ENCODE peak calls at places on chromosomes 4 and X, in ten cellular contexts. E is epithelial cell of prostate; F is effector memory CD8-positive, alpha-beta T cell; L is mesenchymal stem cell; H is NCI-H460; Z is AG10803; Q is Caki2; O is iPS-NIHi11; N is activated CD4-positive, alpha-beta memory T cell treated with anti-CD3 and anti-CD28 coated beads for 36 hours; M is stimulated activated CD4-positive, alpha-beta T cell treated with anti-CD3 and anti-CD28 coated beads, Interleukin-1b, Interleukin-23, amount 100 ng/mL, for 48 hours. J is an unnamed sample.

GRCh38 chr4:151117371-151117962 is 18.0 kb downstream of the RPS3A start:
- DNase-seq in Z (peak), L (peak), E (no peak), M (peak), F (peak), O (peak), Q (peak), H (peak), N (peak), J (peak)

GRCh38 chr4:31682796-31683195 is 962.6 kb downstream of the PCDH7 start:
- DNase-seq in N (no peak), H (no peak), L (peak), Z (no peak), F (no peak), M (no peak), O (no peak), Q (no peak), E (no peak), J (no peak)

GRCh38 chrX:12657881-12658280 is 133.3 kb upstream of the PRPS2 start:
- DNase-seq in Z (no peak), Q (no peak), F (no peak), L (no peak), H (no peak), N (peak), O (no peak), M (no peak), E (no peak), J (no peak)

GRCh38 chr4:24910504-24910903 is 2.3 kb downstream of the CCDC149 start:
- DNase-seq in L (no peak), Z (peak), Q (no peak), F (no peak), M (no peak), O (no peak), N (no peak), E (no peak), H (no peak), J (no peak)

GRCh38 chrX:10722804-10723364 is 102.5 kb upstream of the MID1 start:
- DNase-seq in E (no peak), H (peak), L (peak), N (peak), O (peak), F (peak), Z (peak), M (peak), Q (peak), J (peak)

GRCh38 chr4:71187399-71188196 is 151.2 kb upstream of the SLC4A4 start:
- DNase-seq in E (no peak), F (peak), Q (peak), H (no peak), O (no peak), M (peak), L (peak), Z (peak), N (peak), J (no peak)

GRCh38 chrX:56798866-56799864 is 70.1 kb downstream of the NBDY start:
- DNase-seq in E (no peak), Z (no peak), H (no peak), M (no peak), F (no peak), O (no peak), N (no peak), Q (no peak), L (no peak), J (peak)

GRCh38 chrX:119755981-119756533 is 2.3 kb upstream of the SOWAHD start:
- DNase-seq in F (peak), E (no peak), N (peak), Z (no peak), Q (no peak), H (no peak), O (no peak), L (peak), M (peak), J (peak)

GRCh38 chrX:31279359-31279758 is 207.5 kb upstream of the FTHL17 start:
- DNase-seq in H (no peak), Z (no peak), N (no peak), E (peak), F (no peak), O (peak), L (peak), Q (peak), M (no peak), J (peak)

GRCh38 chrX:55907968-55908607 is 190.5 kb downstream of the RRAGB start:
- DNase-seq in O (peak), Q (peak), L (peak), F (peak), H (no peak), E (no peak), N (peak), Z (peak), M (peak), J (peak)

GRCh38 chrX:67583171-67583570 is 39.4 kb downstream of the AR start:
- DNase-seq in Z (no peak), O (no peak), L (no peak), M (no peak), F (no peak), E (no peak), N (no peak), Q (no peak), H (no peak), J (no peak)

GRCh38 chr4:87838207-87838606 is 5.4 kb downstream of the MEPE start:
- DNase-seq in H (no peak), O (peak), L (no peak), E (no peak), Q (no peak), N (no peak), Z (no peak), F (no peak), M (no peak), J (no peak)

GRCh38 chr4:56286763-56287162 is 100.5 kb downstream of the AASDH start:
- DNase-seq in Q (no peak), L (no peak), M (no peak), F (no peak), O (no peak), H (no peak), E (no peak), N (no peak), Z (no peak), J (no peak)

GRCh38 chr4:57426779-57427395 is 316.7 kb upstream of the IGFBP7 start:
- DNase-seq in L (peak), F (no peak), M (peak), Q (peak), O (peak), E (no peak), N (peak), Z (peak), H (peak), J (peak)

GRCh38 chr4:38889143-38889542 is 21.5 kb downstream of the FAM114A1 start:
- DNase-seq in Z (peak), L (peak), O (no peak), Q (peak), M (no peak), H (no peak), F (no peak), E (peak), N (no peak), J (peak)

GRCh38 chrX:100674705-100675104 is 30.7 kb downstream of the SRPX2 start:
- DNase-seq in N (no peak), E (no peak), Z (no peak), L (no peak), F (no peak), H (no peak), M (no peak), Q (no peak), O (no peak), J (no peak)

GRCh38 chr4:38663021-38663800 is 788 bp upstream of the KLF3 start:
- DNase-seq in N (peak), M (peak), Q (peak), L (no peak), H (no peak), F (no peak), E (no peak), Z (peak), O (peak), J (peak)

GRCh38 chrX:49192722-49193328 is 6.7 kb upstream of the PRICKLE3 start:
- DNase-seq in N (peak), M (peak), Q (no peak), H (no peak), O (no peak), F (no peak), L (peak), E (no peak), Z (no peak), J (no peak)

GRCh38 chr4:110271986-110272385 is 73.6 kb upstream of the ELOVL6 start:
- DNase-seq in Q (no peak), F (no peak), H (no peak), O (no peak), L (no peak), M (no peak), Z (no peak), N (no peak), E (no peak), J (no peak)

GRCh38 chr4:7660640-7661039 is 225.9 kb upstream of the PSAPL1 start:
- DNase-seq in O (no peak), Z (no peak), L (no peak), F (no peak), H (no peak), E (no peak), N (no peak), M (no peak), Q (no peak), J (no peak)

GRCh38 chr4:33160126-33160525 is 2440.0 kb downstream of the PCDH7 start:
- DNase-seq in N (no peak), L (peak), F (no peak), E (no peak), Z (peak), O (peak), Q (peak), M (no peak), H (no peak), J (peak)

GRCh38 chr4:183200453-183200852 is 101.4 kb downstream of the WWC2 start:
- DNase-seq in Q (peak), N (no peak), E (peak), O (peak), F (no peak), H (no peak), L (peak), Z (peak), M (no peak), J (peak)

GRCh38 chrX:67563469-67564448 is 19.9 kb downstream of the AR start:
- DNase-seq in Q (peak), M (no peak), F (no peak), H (no peak), L (peak), E (no peak), O (no peak), Z (no peak), N (no peak), J (no peak)

GRCh38 chr4:7045961-7046921 is 3.1 kb downstream of the TADA2B start:
- DNase-seq in E (no peak), Z (peak), F (no peak), M (no peak), O (no peak), N (peak), L (no peak), Q (peak), H (no peak), J (peak)

GRCh38 chrX:153939573-153939972 is 4.7 kb upstream of the NAA10 start:
- DNase-seq in O (no peak), N (no peak), Z (no peak), F (no peak), M (no peak), E (no peak), L (no peak), Q (no peak), H (no peak), J (no peak)

GRCh38 chr4:104591505-104591904 is 96.8 kb upstream of the CXXC4 start:
- DNase-seq in O (peak), E (no peak), F (no peak), N (no peak), H (no peak), Q (no peak), M (no peak), Z (no peak), L (peak), J (peak)

GRCh38 chr4:27176400-27176799 is 315.8 kb downstream of the STIM2 start:
- DNase-seq in M (no peak), Z (peak), L (peak), H (peak), F (no peak), O (peak), Q (no peak), E (no peak), N (no peak), J (peak)

GRCh38 chr4:8905236-8905772 is 33.7 kb upstream of the HMX1 start:
- DNase-seq in F (no peak), H (no peak), M (no peak), Q (no peak), Z (no peak), E (no peak), N (no peak), L (no peak), O (no peak), J (no peak)

GRCh38 chr4:165393704-165394103 is 14.9 kb downstream of the CPE start:
- DNase-seq in L (no peak), F (no peak), Z (no peak), O (no peak), Q (no peak), H (no peak), N (no peak), M (no peak), E (no peak), J (no peak)

GRCh38 chr4:48461000-48461399 is 22.1 kb upstream of the SLC10A4 start:
- DNase-seq in E (no peak), L (no peak), O (no peak), M (no peak), Q (no peak), H (no peak), F (no peak), Z (no peak), N (no peak), J (no peak)

GRCh38 chrX:44462851-44463250 is 79.8 kb downstream of the FUNDC1 start:
- DNase-seq in Z (peak), H (no peak), L (no peak), M (no peak), N (no peak), O (peak), Q (no peak), F (no peak), E (no peak), J (no peak)

GRCh38 chrX:133053854-133054565 is 42.9 kb downstream of the USP26 start:
- DNase-seq in O (no peak), M (no peak), Z (no peak), H (no peak), F (no peak), N (no peak), E (no peak), Q (peak), L (peak), J (peak)

GRCh38 chr4:152100378-152101201 is 339.8 kb upstream of the GATB start:
- DNase-seq in Q (no peak), Z (no peak), O (no peak), M (peak), E (no peak), F (peak), L (no peak), H (no peak), N (peak), J (no peak)

GRCh38 chrX:8075606-8076005 is 95.5 kb downstream of the VCX2 start:
- DNase-seq in F (no peak), Q (no peak), O (no peak), L (no peak), E (no peak), M (no peak), N (no peak), Z (no peak), H (no peak), J (no peak)

GRCh38 chrX:155333701-155334100 is 713 bp downstream of the CLIC2 start:
- DNase-seq in L (no peak), F (no peak), N (no peak), E (no peak), Q (no peak), H (no peak), O (no peak), M (no peak), Z (no peak), J (no peak)

GRCh38 chr4:160257324-160257723 is 1154.4 kb downstream of the RAPGEF2 start:
- DNase-seq in L (no peak), H (no peak), F (no peak), Q (no peak), Z (no peak), N (no peak), M (no peak), E (peak), O (no peak), J (no peak)

GRCh38 chrX:67574696-67575095 is 30.9 kb downstream of the AR start:
- DNase-seq in F (no peak), N (no peak), Q (no peak), L (no peak), H (no peak), O (no peak), E (no peak), Z (no peak), M (no peak), J (no peak)

GRCh38 chr4:181008164-181008563 is 1235.0 kb upstream of the TENM3 start:
- DNase-seq in H (no peak), F (no peak), Z (peak), E (no peak), Q (peak), N (no peak), O (no peak), M (no peak), L (no peak), J (no peak)

J was measured in fibroblast of villous mesenchyme.